ENCODE peak calls at places on chromosomes 16 and 17, in four cellular contexts. A is HEK293T, E is HepG2, U is K562. F is an unnamed sample.

GRCh38 chr16:31700200-31700529 is 172.5 kb downstream of the AHSP start:
- DNase-seq in A (peak), E (no peak), U (no peak), F (no peak)

GRCh38 chr17:73824321-73824720 is 180.1 kb upstream of the SDK2 start:
- DNase-seq in A (no peak), E (no peak), U (no peak), F (no peak)

GRCh38 chr17:38598536-38598935 is 7.2 kb downstream of the SRCIN1 start:
- DNase-seq in A (peak), E (peak), U (peak), F (no peak)

GRCh38 chr17:75605790-75606189 is 18.2 kb downstream of the MYO15B start:
- DNase-seq in A (no peak), E (no peak), U (no peak), F (no peak)

GRCh38 chr16:72848045-72848410 is 199.9 kb downstream of the ZFHX3 start:
- DNase-seq in A (no peak), E (no peak), U (no peak), F (no peak)

GRCh38 chr17:48478224-48479013 is 48.4 kb upstream of the SKAP1 start:
- DNase-seq in A (no peak), E (no peak), U (peak), F (peak)

GRCh38 chr17:51745993-51746392 is 412.5 kb downstream of the CA10 start:
- DNase-seq in A (no peak), E (no peak), U (no peak), F (no peak)

GRCh38 chr17:73420897-73421296 is 109.1 kb upstream of the CDC42EP4 start:
- DNase-seq in A (peak), E (peak), U (peak), F (no peak)

GRCh38 chr16:50265260-50265659 is 1.1 kb upstream of the ADCY7 start:
- DNase-seq in A (no peak), E (peak), U (peak), F (no peak)

GRCh38 chr16:66395806-66396555 is 29.5 kb downstream of the CDH5 start:
- DNase-seq in A (no peak), E (no peak), U (no peak), F (no peak)

GRCh38 chr16:46747777-46748651 is at the start of gene MYLK3:
- DNase-seq in A (no peak), E (peak), U (peak), F (no peak)

GRCh38 chr17:6913608-6914443 is 82.0 kb upstream of the ALOX12 start:
- DNase-seq in A (peak), E (peak), U (peak), F (no peak)

GRCh38 chr17:56751145-56751743 is 82.5 kb downstream of the C17orf67 start:
- DNase-seq in A (no peak), E (no peak), U (no peak), F (no peak)

GRCh38 chr17:19647697-19648474 is 665 bp upstream of the ALDH3A2 start:
- DNase-seq in A (peak), E (peak), U (no peak), F (peak)

GRCh38 chr16:17511340-17511739 is 40.6 kb upstream of the XYLT1 start:
- DNase-seq in A (no peak), E (no peak), U (no peak), F (no peak)

GRCh38 chr17:41632482-41633105 is 8.2 kb upstream of the KRT17 start:
- DNase-seq in A (no peak), E (no peak), U (no peak), F (no peak)

GRCh38 chr17:41629316-41629715 is 4.9 kb upstream of the KRT17 start:
- DNase-seq in A (no peak), E (no peak), U (no peak), F (no peak)

GRCh38 chr17:41631890-41632269 is 7.5 kb upstream of the KRT17 start:
- DNase-seq in A (no peak), E (no peak), U (no peak), F (no peak)

GRCh38 chr17:41631025-41631889 is 6.9 kb upstream of the KRT17 start:
- DNase-seq in A (no peak), E (no peak), U (no peak), F (no peak)

DNA sequence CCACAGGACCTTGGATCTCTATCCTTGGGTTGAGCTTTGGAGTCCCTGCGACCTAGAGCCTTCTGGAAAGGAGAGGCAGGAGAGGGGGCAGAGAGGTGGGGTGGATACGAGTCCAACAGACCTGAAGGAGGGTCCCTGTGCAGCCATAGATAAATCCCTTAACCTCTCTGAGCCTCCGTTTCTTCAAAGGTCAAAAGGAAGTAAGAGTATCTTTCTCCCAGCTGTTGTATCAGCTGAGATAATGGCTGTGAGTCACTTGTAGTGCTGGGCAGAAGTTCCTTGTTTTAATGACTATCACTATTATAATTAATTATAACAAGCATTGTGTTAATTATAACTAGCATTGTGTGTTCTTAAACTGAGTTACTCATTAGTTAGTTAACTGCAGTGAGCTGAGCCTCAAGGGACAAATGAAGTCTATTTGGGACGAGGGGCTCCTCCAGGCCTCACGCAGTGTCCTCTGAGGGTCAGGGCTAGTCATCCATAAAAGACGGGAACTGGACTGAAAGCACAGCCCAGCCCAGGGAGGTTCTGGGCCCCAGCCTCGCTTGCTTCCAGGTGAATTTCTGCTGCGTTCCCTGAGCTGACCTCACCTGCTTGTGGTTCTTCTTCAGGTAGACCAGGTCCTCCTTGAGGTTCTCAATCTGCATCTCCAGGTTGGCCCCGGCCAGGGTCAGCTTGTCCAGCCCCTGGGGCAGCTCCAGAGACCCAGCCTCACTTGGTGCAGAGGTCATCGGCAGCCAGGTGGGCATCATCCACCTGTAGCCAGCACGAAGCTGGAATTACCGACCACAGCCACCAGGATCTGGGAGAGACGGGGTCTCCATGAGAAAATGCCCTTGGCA is 5.7 kb upstream of the KRT17 start:
- DNase-seq in A (no peak), E (no peak), U (no peak), F (no peak)
- TF ChIP-seq TARDBP in A (no peak), E (no peak), U (no peak), F (no peak)

GRCh38 chr17:65753348-65753747 is 191.9 kb upstream of the AXIN2 start:
- DNase-seq in A (no peak), E (no peak), U (no peak), F (no peak)

GRCh38 chr17:65750166-65750565 is 188.7 kb upstream of the AXIN2 start:
- DNase-seq in A (no peak), E (peak), U (no peak), F (no peak)

GRCh38 chr17:65751263-65751662 is 189.8 kb upstream of the AXIN2 start:
- DNase-seq in A (no peak), E (no peak), U (no peak), F (no peak)

GRCh38 chr17:65750678-65751077 is 189.2 kb upstream of the AXIN2 start:
- DNase-seq in A (no peak), E (peak), U (peak), F (peak)

DNA sequence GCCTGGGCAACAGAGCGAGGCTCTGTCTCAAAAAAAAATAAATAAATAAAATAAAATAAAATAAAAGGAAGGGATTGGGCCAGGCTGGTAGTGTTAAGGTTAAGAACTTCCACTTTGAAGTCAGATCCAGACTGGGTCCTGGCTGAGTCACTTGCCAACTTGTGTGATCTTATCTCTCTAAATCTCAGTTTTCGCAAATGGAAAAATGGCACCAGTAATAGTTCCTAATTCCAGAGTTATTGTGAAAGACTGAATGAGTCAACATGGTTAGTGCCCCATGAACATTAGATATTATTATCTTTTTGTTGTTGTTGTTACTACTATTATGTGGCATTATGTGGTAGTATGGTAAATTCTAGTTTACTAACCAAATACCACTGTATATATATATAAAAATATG is 188.0 kb upstream of the AXIN2 start:
- DNase-seq in A (no peak), E (peak), U (no peak), F (no peak)
- TF ChIP-seq TARDBP in A (no peak), E (no peak), U (no peak), F (no peak)

DNA sequence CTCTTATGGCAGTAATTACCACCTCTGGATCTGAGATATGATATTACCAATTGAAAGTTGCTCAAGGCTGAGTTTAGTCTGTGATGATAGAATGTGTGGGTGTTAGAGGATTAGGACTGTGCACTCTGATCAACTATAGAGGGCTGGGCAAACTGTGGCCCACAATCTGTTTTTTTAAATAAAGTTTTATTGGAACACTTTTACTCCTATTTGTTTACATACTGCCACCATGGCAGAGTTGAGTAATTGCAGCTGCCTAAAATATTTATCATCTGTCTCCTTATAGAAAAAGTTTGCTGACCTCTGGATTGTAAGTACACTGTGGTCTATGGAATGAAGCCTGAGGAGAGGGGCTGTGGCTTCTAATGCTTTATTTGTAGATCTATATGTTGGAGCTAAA is 71.5 kb upstream of the N4BP1 start:
- DNase-seq in A (no peak), E (no peak), U (peak), F (no peak)
- TF ChIP-seq TARDBP in A (no peak), E (no peak), U (no peak), F (no peak)

GRCh38 chr16:75320435-75320834 is 69.0 kb upstream of the BCAR1 start:
- DNase-seq in A (no peak), E (peak), U (no peak), F (no peak)
- TF ChIP-seq TARDBP in A (no peak), E (no peak), U (no peak), F (no peak)

GRCh38 chr17:9023389-9024210 is 2.3 kb downstream of the NTN1 start:
- DNase-seq in A (no peak), E (no peak), U (no peak), F (no peak)
- TF ChIP-seq TARDBP in A (no peak), E (no peak), U (no peak), F (no peak)

DNA sequence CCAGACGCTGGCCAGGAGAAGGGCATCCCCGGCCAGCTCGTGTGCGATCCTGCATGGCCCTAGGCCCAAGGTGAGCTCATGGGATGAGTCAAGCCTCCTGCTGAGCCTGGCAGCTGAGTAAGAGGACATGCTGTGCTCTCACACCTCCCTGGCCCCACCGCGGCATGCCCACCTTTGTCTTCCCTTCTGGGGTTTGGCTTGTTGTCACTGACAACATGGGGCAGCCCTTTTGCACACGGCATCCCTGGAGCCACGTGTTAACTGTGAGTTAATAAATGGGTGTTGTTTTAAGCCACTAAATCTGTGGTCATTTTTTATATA is 8.9 kb upstream of the TNS4 start:
- DNase-seq in A (no peak), E (peak), U (no peak), F (no peak)
- TF ChIP-seq TARDBP in A (no peak), E (no peak), U (no peak), F (no peak)

GRCh38 chr16:27642753-27643152 is 92.8 kb downstream of the KATNIP start:
- DNase-seq in A (no peak), E (peak), U (peak), F (no peak)
- TF ChIP-seq TARDBP in A (no peak), E (no peak), U (no peak), F (no peak)